ENCODE peak calls at places on chromosomes 13 and 19, in four cellular contexts. One of them, this sample, is unnamed.

GRCh38 chr13:47420568-47420967 is 523.7 kb upstream of the HTR2A start:
- DNase-seq in K562: no peak
- DNase-seq in HepG2: no peak
- DNase-seq in GM12878: no peak
- DNase-seq in this sample: no peak

GRCh38 chr19:33246729-33247440 is 21.2 kb upstream of the SLC7A10 start:
- DNase-seq in K562: no peak
- DNase-seq in HepG2: no peak
- DNase-seq in GM12878: no peak
- DNase-seq in this sample: no peak

GRCh38 chr13:45782327-45783045 is 69.1 kb downstream of the SIAH3 start:
- DNase-seq in K562: no peak
- DNase-seq in HepG2: no peak
- DNase-seq in GM12878: no peak
- DNase-seq in this sample: no peak

GRCh38 chr13:57629391-57629804 is 2.1 kb upstream of the PCDH17 start:
- DNase-seq in K562: no peak
- DNase-seq in HepG2: no peak
- DNase-seq in GM12878: no peak
- DNase-seq in this sample: no peak

GRCh38 chr19:1183543-1184172 is 9.6 kb upstream of the SBNO2 start:
- DNase-seq in K562: no peak
- DNase-seq in HepG2: peak
- DNase-seq in GM12878: peak
- DNase-seq in this sample: peak

GRCh38 chr19:54517483-54517882 is 14.9 kb downstream of the LAIR2 start:
- DNase-seq in K562: peak
- DNase-seq in HepG2: peak
- DNase-seq in GM12878: no peak
- DNase-seq in this sample: peak

GRCh38 chr13:24842533-24843278 is 78.7 kb downstream of the RNF17 start:
- DNase-seq in K562: no peak
- DNase-seq in HepG2: no peak
- DNase-seq in GM12878: no peak
- DNase-seq in this sample: no peak

GRCh38 chr19:43820098-43820860 is 6.8 kb upstream of the ZNF283 start:
- DNase-seq in K562: no peak
- DNase-seq in HepG2: no peak
- DNase-seq in GM12878: no peak
- DNase-seq in this sample: peak

GRCh38 chr13:33494596-33495214 is 209.2 kb upstream of the STARD13 start:
- DNase-seq in K562: peak
- DNase-seq in HepG2: peak
- DNase-seq in GM12878: no peak
- DNase-seq in this sample: peak

GRCh38 chr19:13149628-13150186 is 468 bp downstream of the STX10 start:
- DNase-seq in K562: no peak
- DNase-seq in HepG2: peak
- DNase-seq in GM12878: no peak
- DNase-seq in this sample: peak

GRCh38 chr19:16315825-16316505 is 8.7 kb upstream of the KLF2 start:
- DNase-seq in K562: peak
- DNase-seq in HepG2: no peak
- DNase-seq in GM12878: no peak
- DNase-seq in this sample: no peak

GRCh38 chr13:65236841-65237418 is 1993.2 kb downstream of the PCDH9 start:
- DNase-seq in K562: no peak
- DNase-seq in HepG2: no peak
- DNase-seq in GM12878: no peak
- DNase-seq in this sample: no peak

GRCh38 chr13:75415720-75416119 is 66.2 kb downstream of the TBC1D4 start:
- DNase-seq in K562: no peak
- DNase-seq in HepG2: no peak
- DNase-seq in GM12878: no peak
- DNase-seq in this sample: peak

GRCh38 chr13:36345438-36346221 is 564 bp downstream of the SPART start:
- DNase-seq in K562: peak
- DNase-seq in HepG2: peak
- DNase-seq in GM12878: no peak
- DNase-seq in this sample: peak

GRCh38 chr19:42175952-42176648 is 41.4 kb downstream of the DEDD2 start:
- DNase-seq in K562: no peak
- DNase-seq in HepG2: no peak
- DNase-seq in GM12878: no peak
- DNase-seq in this sample: peak

GRCh38 chr19:43432866-43433673 is 18.4 kb downstream of the TEX101 start:
- DNase-seq in K562: peak
- DNase-seq in HepG2: peak
- DNase-seq in GM12878: no peak
- DNase-seq in this sample: peak

GRCh38 chr19:15280915-15281683 is 48.9 kb upstream of the EPHX3 start:
- DNase-seq in K562: peak
- DNase-seq in HepG2: peak
- DNase-seq in GM12878: no peak
- DNase-seq in this sample: peak
- TF ChIP-seq POLR2A in K562: no peak
- TF ChIP-seq POLR2A in HepG2: no peak
- TF ChIP-seq POLR2A in GM12878: no peak
- TF ChIP-seq POLR2A in this sample: no peak

GRCh38 chr19:5231857-5232503 is 108.6 kb downstream of the PTPRS start:
- DNase-seq in K562: no peak
- DNase-seq in HepG2: no peak
- DNase-seq in GM12878: no peak
- DNase-seq in this sample: no peak
- TF ChIP-seq MYC in K562: no peak
- TF ChIP-seq MYC in HepG2: no peak
- TF ChIP-seq MYC in GM12878: no peak
- TF ChIP-seq MYC in this sample: no peak

DNA sequence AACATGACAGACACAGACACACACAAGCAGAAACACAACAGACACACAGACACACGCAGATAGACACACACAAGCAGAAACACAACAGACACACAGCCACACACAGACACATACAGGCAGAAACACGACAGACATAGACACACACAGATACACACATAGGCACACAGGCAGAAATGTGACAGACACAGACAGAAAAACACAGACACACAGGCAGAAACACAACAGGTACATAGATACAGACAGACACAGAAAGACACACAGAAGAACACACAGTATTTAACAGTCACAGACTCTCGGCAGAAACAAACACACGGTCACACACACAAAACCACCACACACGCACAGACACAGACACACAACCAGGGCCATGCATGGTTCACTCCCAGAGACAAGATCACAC is 905 bp downstream of the TBXA2R start:
- DNase-seq in K562: no peak
- DNase-seq in HepG2: no peak
- DNase-seq in GM12878: no peak
- DNase-seq in this sample: no peak
- TF ChIP-seq EZH2 in K562: no peak
- TF ChIP-seq EZH2 in HepG2: no peak
- TF ChIP-seq EZH2 in GM12878: no peak
- TF ChIP-seq EZH2 in this sample: no peak

GRCh38 chr13:98576215-98576945 is 527 bp downstream of the STK24 start:
- DNase-seq in K562: peak
- DNase-seq in HepG2: no peak
- DNase-seq in GM12878: no peak
- DNase-seq in this sample: peak

GRCh38 chr13:98570929-98571372 is 6.0 kb downstream of the STK24 start:
- DNase-seq in K562: peak
- DNase-seq in HepG2: peak
- DNase-seq in GM12878: peak
- DNase-seq in this sample: peak

GRCh38 chr13:98575876-98576214 is 1.1 kb downstream of the STK24 start:
- DNase-seq in K562: no peak
- DNase-seq in HepG2: no peak
- DNase-seq in GM12878: no peak
- DNase-seq in this sample: no peak

GRCh38 chr13:98575009-98575866 is 1.7 kb downstream of the STK24 start:
- DNase-seq in K562: no peak
- DNase-seq in HepG2: no peak
- DNase-seq in GM12878: no peak
- DNase-seq in this sample: peak

DNA sequence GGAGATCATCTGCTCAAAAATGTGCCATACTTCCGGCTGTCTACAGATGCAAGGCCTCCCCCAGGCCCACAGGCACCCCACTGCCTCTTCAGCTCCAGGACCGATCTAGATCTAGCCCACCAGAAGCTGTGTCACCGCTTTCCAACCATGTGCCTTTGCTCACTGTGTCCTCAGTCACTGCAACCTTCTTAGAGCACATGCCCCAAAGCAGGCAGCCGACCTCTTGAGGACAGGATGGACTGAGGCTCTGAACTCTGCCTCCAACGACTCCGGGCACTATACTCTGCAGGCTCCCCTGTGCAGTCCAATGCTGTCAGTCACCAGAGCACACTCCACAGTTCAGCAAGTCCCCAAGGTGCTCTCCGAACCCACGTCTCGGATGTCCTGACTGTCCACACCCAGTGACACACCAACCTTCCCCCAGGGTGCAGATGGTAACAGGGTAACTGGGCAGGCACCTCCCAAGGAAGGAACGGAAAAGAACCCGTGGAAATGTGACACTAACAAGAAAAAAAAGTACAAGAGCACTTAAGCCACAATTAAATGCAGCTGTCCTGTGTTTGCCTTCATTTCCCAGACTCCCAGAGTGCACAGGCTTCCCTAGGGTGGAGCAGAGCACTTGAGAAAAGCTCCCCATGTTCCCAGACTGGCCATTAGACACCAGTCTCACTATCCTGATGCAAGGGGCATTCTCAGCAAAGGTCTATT is 4.8 kb downstream of the STK24 start:
- DNase-seq in K562: no peak
- DNase-seq in HepG2: peak
- DNase-seq in GM12878: no peak
- DNase-seq in this sample: peak
- TF ChIP-seq POLR2A in K562: peak
- TF ChIP-seq POLR2A in HepG2: no peak
- TF ChIP-seq POLR2A in GM12878: peak
- TF ChIP-seq POLR2A in this sample: no peak

DNA sequence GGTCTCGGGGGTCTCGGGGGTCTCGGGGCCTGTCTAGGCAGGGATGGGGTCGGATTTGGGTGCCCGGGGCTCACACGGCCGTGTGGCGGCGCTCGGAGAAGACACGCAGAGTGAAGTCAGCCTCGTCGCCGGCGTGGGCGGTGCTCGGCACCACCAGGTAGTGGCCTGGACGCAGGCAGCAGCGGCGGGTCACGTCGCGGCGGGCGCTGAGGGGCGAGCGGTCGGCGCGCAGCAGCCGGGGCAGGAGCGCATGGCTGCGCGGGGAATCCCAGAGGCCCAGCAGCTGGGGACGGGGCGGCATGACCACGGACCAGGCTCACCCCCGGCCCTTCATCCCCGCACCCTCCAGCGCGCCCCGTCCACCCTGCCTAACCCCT is 8.2 kb downstream of the CAPN12 start:
- DNase-seq in K562: peak
- DNase-seq in HepG2: no peak
- DNase-seq in GM12878: no peak
- DNase-seq in this sample: no peak
- TF ChIP-seq MYC in K562: no peak
- TF ChIP-seq MYC in HepG2: no peak
- TF ChIP-seq MYC in GM12878: no peak
- TF ChIP-seq MYC in this sample: no peak

GRCh38 chr19:45901432-45901903 is 945 bp downstream of the MYPOP start:
- DNase-seq in K562: no peak
- DNase-seq in HepG2: no peak
- DNase-seq in GM12878: no peak
- DNase-seq in this sample: peak
- TF ChIP-seq EZH2 in K562: no peak
- TF ChIP-seq EZH2 in HepG2: no peak
- TF ChIP-seq EZH2 in GM12878: no peak
- TF ChIP-seq EZH2 in this sample: no peak